ENCODE peak calls at places on chromosome X, in ten cellular contexts. One of them, this sample, is unnamed.

GRCh38 chrX:109629310-109629709 is 4.3 kb upstream of the KCNE5 start:
- DNase-seq in occipital lobe: no peak
- DNase-seq in uterus: no peak
- DNase-seq in GM06990: no peak
- DNase-seq in DMS153: no peak
- DNase-seq in transverse colon: no peak
- DNase-seq in mucosa of gallbladder: no peak
- DNase-seq in EH: no peak
- DNase-seq in NCI-H1092 treated with DMSO at 0.1 percent for 48 hours: peak; percentile 9
- DNase-seq in T-cell: no peak
- DNase-seq in this sample: no peak

GRCh38 chrX:56974408-56974807 is 20.9 kb downstream of the SPIN3 start:
- DNase-seq in occipital lobe: no peak
- DNase-seq in uterus: no peak
- DNase-seq in GM06990: no peak
- DNase-seq in DMS153: no peak
- DNase-seq in transverse colon: no peak
- DNase-seq in mucosa of gallbladder: no peak
- DNase-seq in EH: no peak
- DNase-seq in NCI-H1092 treated with DMSO at 0.1 percent for 48 hours: no peak
- DNase-seq in T-cell: no peak
- DNase-seq in this sample: no peak

GRCh38 chrX:101206471-101206870 is 13.1 kb upstream of the DRP2 start:
- DNase-seq in occipital lobe: no peak
- DNase-seq in uterus: no peak
- DNase-seq in GM06990: no peak
- DNase-seq in DMS153: no peak
- DNase-seq in transverse colon: no peak
- DNase-seq in mucosa of gallbladder: no peak
- DNase-seq in EH: peak; percentile 65
- DNase-seq in NCI-H1092 treated with DMSO at 0.1 percent for 48 hours: peak; percentile 25
- DNase-seq in T-cell: no peak
- DNase-seq in this sample: peak; percentile 63

GRCh38 chrX:44010626-44011025 is 37.4 kb upstream of the NDP start:
- DNase-seq in occipital lobe: no peak
- DNase-seq in uterus: no peak
- DNase-seq in GM06990: no peak
- DNase-seq in DMS153: no peak
- DNase-seq in transverse colon: no peak
- DNase-seq in mucosa of gallbladder: no peak
- DNase-seq in EH: no peak
- DNase-seq in NCI-H1092 treated with DMSO at 0.1 percent for 48 hours: no peak
- DNase-seq in T-cell: no peak
- DNase-seq in this sample: no peak

GRCh38 chrX:128800138-128800537 is 723.2 kb downstream of the SMARCA1 start:
- DNase-seq in occipital lobe: no peak
- DNase-seq in uterus: no peak
- DNase-seq in GM06990: no peak
- DNase-seq in DMS153: no peak
- DNase-seq in transverse colon: no peak
- DNase-seq in mucosa of gallbladder: no peak
- DNase-seq in EH: no peak
- DNase-seq in NCI-H1092 treated with DMSO at 0.1 percent for 48 hours: peak; percentile 4
- DNase-seq in T-cell: no peak
- DNase-seq in this sample: peak; percentile 21

GRCh38 chrX:7198499-7198898 is 50.5 kb upstream of the PUDP start:
- DNase-seq in occipital lobe: no peak
- DNase-seq in uterus: no peak
- DNase-seq in GM06990: no peak
- DNase-seq in DMS153: no peak
- DNase-seq in transverse colon: no peak
- DNase-seq in mucosa of gallbladder: no peak
- DNase-seq in EH: no peak
- DNase-seq in NCI-H1092 treated with DMSO at 0.1 percent for 48 hours: no peak
- DNase-seq in T-cell: no peak
- DNase-seq in this sample: no peak

GRCh38 chrX:130299279-130300009 is 30.7 kb upstream of the ZNF280C start:
- DNase-seq in occipital lobe: no peak
- DNase-seq in uterus: no peak
- DNase-seq in GM06990: no peak
- DNase-seq in DMS153: peak; percentile 81
- DNase-seq in transverse colon: peak; percentile 48
- DNase-seq in mucosa of gallbladder: no peak
- DNase-seq in EH: no peak
- DNase-seq in NCI-H1092 treated with DMSO at 0.1 percent for 48 hours: no peak
- DNase-seq in T-cell: no peak
- DNase-seq in this sample: no peak

GRCh38 chrX:57984620-57985019 is 74.4 kb upstream of the ZXDA start:
- DNase-seq in occipital lobe: no peak
- DNase-seq in uterus: no peak
- DNase-seq in GM06990: no peak
- DNase-seq in DMS153: no peak
- DNase-seq in transverse colon: no peak
- DNase-seq in mucosa of gallbladder: no peak
- DNase-seq in EH: no peak
- DNase-seq in NCI-H1092 treated with DMSO at 0.1 percent for 48 hours: no peak
- DNase-seq in T-cell: no peak
- DNase-seq in this sample: no peak

GRCh38 chrX:362351-362750 is 24.4 kb downstream of the PPP2R3B start:
- DNase-seq in occipital lobe: no peak
- DNase-seq in uterus: no peak
- DNase-seq in GM06990: no peak
- DNase-seq in DMS153: no peak
- DNase-seq in transverse colon: no peak
- DNase-seq in mucosa of gallbladder: no peak
- DNase-seq in EH: no peak
- DNase-seq in NCI-H1092 treated with DMSO at 0.1 percent for 48 hours: no peak
- DNase-seq in T-cell: no peak
- DNase-seq in this sample: no peak

GRCh38 chrX:21955398-21956189 is 15.1 kb downstream of the SMS start:
- DNase-seq in occipital lobe: no peak
- DNase-seq in uterus: no peak
- DNase-seq in GM06990: no peak
- DNase-seq in DMS153: no peak
- DNase-seq in transverse colon: no peak
- DNase-seq in mucosa of gallbladder: no peak
- DNase-seq in EH: peak; percentile 45
- DNase-seq in NCI-H1092 treated with DMSO at 0.1 percent for 48 hours: no peak
- DNase-seq in T-cell: no peak
- DNase-seq in this sample: no peak

GRCh38 chrX:3218442-3218841 is 128.0 kb downstream of the MXRA5 start:
- DNase-seq in occipital lobe: no peak
- DNase-seq in uterus: no peak
- DNase-seq in GM06990: no peak
- DNase-seq in DMS153: no peak
- DNase-seq in transverse colon: no peak
- DNase-seq in mucosa of gallbladder: no peak
- DNase-seq in EH: no peak
- DNase-seq in NCI-H1092 treated with DMSO at 0.1 percent for 48 hours: no peak
- DNase-seq in T-cell: no peak
- DNase-seq in this sample: no peak

GRCh38 chrX:63581390-63581789 is 203.6 kb downstream of the ARHGEF9 start:
- DNase-seq in occipital lobe: no peak
- DNase-seq in uterus: no peak
- DNase-seq in GM06990: no peak
- DNase-seq in DMS153: no peak
- DNase-seq in transverse colon: no peak
- DNase-seq in mucosa of gallbladder: no peak
- DNase-seq in EH: no peak
- DNase-seq in NCI-H1092 treated with DMSO at 0.1 percent for 48 hours: no peak
- DNase-seq in T-cell: no peak
- DNase-seq in this sample: no peak

GRCh38 chrX:9163153-9163790 is 129.3 kb upstream of the FAM9B start:
- DNase-seq in occipital lobe: no peak
- DNase-seq in uterus: no peak
- DNase-seq in GM06990: no peak
- DNase-seq in DMS153: peak; percentile 19
- DNase-seq in transverse colon: no peak
- DNase-seq in mucosa of gallbladder: no peak
- DNase-seq in EH: peak; percentile 62
- DNase-seq in NCI-H1092 treated with DMSO at 0.1 percent for 48 hours: peak; percentile 47
- DNase-seq in T-cell: no peak
- DNase-seq in this sample: peak; percentile 43

GRCh38 chrX:106921637-106922036 is 1.4 kb downstream of the CLDN2 start:
- DNase-seq in occipital lobe: no peak
- DNase-seq in uterus: no peak
- DNase-seq in GM06990: no peak
- DNase-seq in DMS153: no peak
- DNase-seq in transverse colon: no peak
- DNase-seq in mucosa of gallbladder: no peak
- DNase-seq in EH: no peak
- DNase-seq in NCI-H1092 treated with DMSO at 0.1 percent for 48 hours: no peak
- DNase-seq in T-cell: no peak
- DNase-seq in this sample: no peak

GRCh38 chrX:107566603-107567262 is 61.6 kb upstream of the PRPS1 start:
- DNase-seq in occipital lobe: no peak
- DNase-seq in uterus: no peak
- DNase-seq in GM06990: no peak
- DNase-seq in DMS153: no peak
- DNase-seq in transverse colon: no peak
- DNase-seq in mucosa of gallbladder: no peak
- DNase-seq in EH: no peak
- DNase-seq in NCI-H1092 treated with DMSO at 0.1 percent for 48 hours: no peak
- DNase-seq in T-cell: no peak
- DNase-seq in this sample: no peak

GRCh38 chrX:41526925-41527324 is 79.8 kb downstream of the NYX start:
- DNase-seq in occipital lobe: no peak
- DNase-seq in uterus: no peak
- DNase-seq in GM06990: no peak
- DNase-seq in DMS153: no peak
- DNase-seq in transverse colon: no peak
- DNase-seq in mucosa of gallbladder: no peak
- DNase-seq in EH: peak; percentile 72
- DNase-seq in NCI-H1092 treated with DMSO at 0.1 percent for 48 hours: no peak
- DNase-seq in T-cell: no peak
- DNase-seq in this sample: no peak

GRCh38 chrX:16977771-16978170 is 31.3 kb downstream of the REPS2 start:
- DNase-seq in occipital lobe: no peak
- DNase-seq in uterus: no peak
- DNase-seq in GM06990: no peak
- DNase-seq in DMS153: no peak
- DNase-seq in transverse colon: no peak
- DNase-seq in mucosa of gallbladder: no peak
- DNase-seq in EH: no peak
- DNase-seq in NCI-H1092 treated with DMSO at 0.1 percent for 48 hours: no peak
- DNase-seq in T-cell: no peak
- DNase-seq in this sample: peak; percentile 50

GRCh38 chrX:151397741-151398070 is 700 bp downstream of the VMA21 start:
- DNase-seq in occipital lobe: no peak
- DNase-seq in uterus: no peak
- DNase-seq in GM06990: no peak
- DNase-seq in DMS153: no peak
- DNase-seq in transverse colon: no peak
- DNase-seq in mucosa of gallbladder: no peak
- DNase-seq in EH: peak; percentile 7
- DNase-seq in NCI-H1092 treated with DMSO at 0.1 percent for 48 hours: no peak
- DNase-seq in T-cell: no peak
- DNase-seq in this sample: no peak

GRCh38 chrX:34863906-34864305 is 78.7 kb upstream of the FAM47B start:
- DNase-seq in occipital lobe: no peak
- DNase-seq in uterus: no peak
- DNase-seq in GM06990: no peak
- DNase-seq in DMS153: no peak
- DNase-seq in transverse colon: no peak
- DNase-seq in mucosa of gallbladder: no peak
- DNase-seq in EH: no peak
- DNase-seq in NCI-H1092 treated with DMSO at 0.1 percent for 48 hours: no peak
- DNase-seq in T-cell: no peak
- DNase-seq in this sample: no peak

GRCh38 chrX:150226223-150226965 is 136.7 kb upstream of the MAMLD1 start:
- DNase-seq in occipital lobe: no peak
- DNase-seq in uterus: no peak
- DNase-seq in GM06990: no peak
- DNase-seq in DMS153: no peak
- DNase-seq in transverse colon: no peak
- DNase-seq in mucosa of gallbladder: no peak
- DNase-seq in EH: no peak
- DNase-seq in NCI-H1092 treated with DMSO at 0.1 percent for 48 hours: no peak
- DNase-seq in T-cell: no peak
- DNase-seq in this sample: no peak

GRCh38 chrX:112968351-112969133 is 127.9 kb upstream of the AMOT start:
- DNase-seq in occipital lobe: no peak
- DNase-seq in uterus: no peak
- DNase-seq in GM06990: no peak
- DNase-seq in DMS153: no peak
- DNase-seq in transverse colon: no peak
- DNase-seq in mucosa of gallbladder: no peak
- DNase-seq in EH: no peak
- DNase-seq in NCI-H1092 treated with DMSO at 0.1 percent for 48 hours: no peak
- DNase-seq in T-cell: no peak
- DNase-seq in this sample: no peak

GRCh38 chrX:15849555-15849954 is 5.1 kb downstream of the AP1S2 start:
- DNase-seq in occipital lobe: no peak
- DNase-seq in uterus: no peak
- DNase-seq in GM06990: no peak
- DNase-seq in DMS153: no peak
- DNase-seq in transverse colon: no peak
- DNase-seq in mucosa of gallbladder: no peak
- DNase-seq in EH: peak; percentile 30
- DNase-seq in NCI-H1092 treated with DMSO at 0.1 percent for 48 hours: no peak
- DNase-seq in T-cell: no peak
- DNase-seq in this sample: peak; percentile 65

GRCh38 chrX:1398431-1399340 is 6.8 kb upstream of the SLC25A6 start:
- DNase-seq in occipital lobe: no peak
- DNase-seq in uterus: no peak
- DNase-seq in GM06990: no peak
- DNase-seq in DMS153: no peak
- DNase-seq in transverse colon: no peak
- DNase-seq in mucosa of gallbladder: no peak
- DNase-seq in EH: no peak
- DNase-seq in NCI-H1092 treated with DMSO at 0.1 percent for 48 hours: no peak
- DNase-seq in T-cell: no peak
- DNase-seq in this sample: no peak

GRCh38 chrX:48025561-48025960 is 18.8 kb downstream of the SPACA5 start:
- DNase-seq in occipital lobe: no peak
- DNase-seq in uterus: peak; percentile 42
- DNase-seq in GM06990: peak; percentile 22
- DNase-seq in DMS153: peak; percentile 25
- DNase-seq in transverse colon: peak; percentile 36
- DNase-seq in mucosa of gallbladder: peak; percentile 46
- DNase-seq in EH: peak; percentile 63
- DNase-seq in NCI-H1092 treated with DMSO at 0.1 percent for 48 hours: peak; percentile 66
- DNase-seq in T-cell: peak; percentile 19
- DNase-seq in this sample: no peak

GRCh38 chrX:84729809-84730208 is 227.6 kb upstream of the HDX start:
- DNase-seq in occipital lobe: no peak
- DNase-seq in uterus: no peak
- DNase-seq in GM06990: peak; percentile 22
- DNase-seq in DMS153: peak; percentile 34
- DNase-seq in transverse colon: no peak
- DNase-seq in mucosa of gallbladder: no peak
- DNase-seq in EH: peak; percentile 41
- DNase-seq in NCI-H1092 treated with DMSO at 0.1 percent for 48 hours: peak; percentile 65
- DNase-seq in T-cell: no peak
- DNase-seq in this sample: peak; percentile 61

GRCh38 chrX:13906103-13906502 is 89.2 kb upstream of the GPM6B start:
- DNase-seq in occipital lobe: peak; percentile 9
- DNase-seq in uterus: no peak
- DNase-seq in GM06990: no peak
- DNase-seq in DMS153: no peak
- DNase-seq in transverse colon: no peak
- DNase-seq in mucosa of gallbladder: no peak
- DNase-seq in EH: no peak
- DNase-seq in NCI-H1092 treated with DMSO at 0.1 percent for 48 hours: no peak
- DNase-seq in T-cell: no peak
- DNase-seq in this sample: peak; percentile 92

GRCh38 chrX:9677098-9677739 is 88.4 kb downstream of the GPR143 start:
- DNase-seq in occipital lobe: no peak
- DNase-seq in uterus: peak; percentile 29
- DNase-seq in GM06990: peak; percentile 73
- DNase-seq in DMS153: peak; percentile 17
- DNase-seq in transverse colon: peak; percentile 59
- DNase-seq in mucosa of gallbladder: no peak
- DNase-seq in EH: peak; percentile 46
- DNase-seq in NCI-H1092 treated with DMSO at 0.1 percent for 48 hours: peak; percentile 29
- DNase-seq in T-cell: no peak
- DNase-seq in this sample: no peak

GRCh38 chrX:68462653-68463052 is 29.4 kb upstream of the OPHN1 start:
- DNase-seq in occipital lobe: no peak
- DNase-seq in uterus: peak; percentile 26
- DNase-seq in GM06990: no peak
- DNase-seq in DMS153: no peak
- DNase-seq in transverse colon: no peak
- DNase-seq in mucosa of gallbladder: no peak
- DNase-seq in EH: peak; percentile 61
- DNase-seq in NCI-H1092 treated with DMSO at 0.1 percent for 48 hours: peak; percentile 12
- DNase-seq in T-cell: peak; percentile 1
- DNase-seq in this sample: peak; percentile 75